ENCODE peak calls at places on chromosomes 4 and X, in nine cellular contexts. One of them, this sample, is unnamed.

GRCh38 chrX:110216027-110216426 is 101.9 kb downstream of the AMMECR1 start:
- DNase-seq in stomach: no peak
- DNase-seq in T follicular helper cell: no peak
- DNase-seq in activated T-helper 1 cell treated with Interleukin-2 at 50 U/mL for 16 hours: no peak
- DNase-seq in SK-MEL-5: no peak
- DNase-seq in right cardiac atrium: no peak
- DNase-seq in activated naive CD4-positive, alpha-beta T cell treated with anti-CD3 and anti-CD28 coated beads, Interleukin-2, amount 50 U/mL, for 72 hours: no peak
- DNase-seq in NCI-H1930: no peak
- DNase-seq in NCI-H1694 treated with DMSO at 0.1 percent for 48 hours: no peak
- DNase-seq in this sample: no peak

GRCh38 chr4:5572751-5573150 is 135.6 kb downstream of the EVC2 start:
- DNase-seq in activated T-helper 1 cell treated with Interleukin-2 at 50 U/mL for 16 hours: no peak
- DNase-seq in SK-MEL-5: no peak
- DNase-seq in stomach: no peak
- DNase-seq in NCI-H1930: no peak
- DNase-seq in right cardiac atrium: no peak
- DNase-seq in NCI-H1694 treated with DMSO at 0.1 percent for 48 hours: no peak
- DNase-seq in activated naive CD4-positive, alpha-beta T cell treated with anti-CD3 and anti-CD28 coated beads, Interleukin-2, amount 50 U/mL, for 72 hours: no peak
- DNase-seq in T follicular helper cell: no peak
- DNase-seq in this sample: no peak

GRCh38 chr4:37889849-37890500 is 909 bp upstream of the TBC1D1 start:
- DNase-seq in activated T-helper 1 cell treated with Interleukin-2 at 50 U/mL for 16 hours: no peak
- DNase-seq in NCI-H1930: no peak
- DNase-seq in right cardiac atrium: peak
- DNase-seq in activated naive CD4-positive, alpha-beta T cell treated with anti-CD3 and anti-CD28 coated beads, Interleukin-2, amount 50 U/mL, for 72 hours: no peak
- DNase-seq in stomach: no peak
- DNase-seq in T follicular helper cell: no peak
- DNase-seq in NCI-H1694 treated with DMSO at 0.1 percent for 48 hours: no peak
- DNase-seq in SK-MEL-5: no peak
- DNase-seq in this sample: no peak

GRCh38 chrX:21770631-21771321 is 12.9 kb upstream of the SMPX start:
- DNase-seq in NCI-H1694 treated with DMSO at 0.1 percent for 48 hours: no peak
- DNase-seq in T follicular helper cell: no peak
- DNase-seq in activated T-helper 1 cell treated with Interleukin-2 at 50 U/mL for 16 hours: no peak
- DNase-seq in SK-MEL-5: peak
- DNase-seq in stomach: no peak
- DNase-seq in right cardiac atrium: no peak
- DNase-seq in NCI-H1930: no peak
- DNase-seq in activated naive CD4-positive, alpha-beta T cell treated with anti-CD3 and anti-CD28 coated beads, Interleukin-2, amount 50 U/mL, for 72 hours: no peak
- DNase-seq in this sample: peak

GRCh38 chr4:165502919-165503907 is 124.4 kb downstream of the CPE start:
- DNase-seq in SK-MEL-5: no peak
- DNase-seq in right cardiac atrium: no peak
- DNase-seq in activated naive CD4-positive, alpha-beta T cell treated with anti-CD3 and anti-CD28 coated beads, Interleukin-2, amount 50 U/mL, for 72 hours: no peak
- DNase-seq in T follicular helper cell: no peak
- DNase-seq in NCI-H1930: no peak
- DNase-seq in NCI-H1694 treated with DMSO at 0.1 percent for 48 hours: no peak
- DNase-seq in activated T-helper 1 cell treated with Interleukin-2 at 50 U/mL for 16 hours: no peak
- DNase-seq in stomach: no peak
- DNase-seq in this sample: peak

GRCh38 chrX:136291824-136292223 is 8.9 kb upstream of the ADGRG4 start:
- DNase-seq in NCI-H1930: no peak
- DNase-seq in activated T-helper 1 cell treated with Interleukin-2 at 50 U/mL for 16 hours: no peak
- DNase-seq in NCI-H1694 treated with DMSO at 0.1 percent for 48 hours: no peak
- DNase-seq in T follicular helper cell: no peak
- DNase-seq in right cardiac atrium: no peak
- DNase-seq in activated naive CD4-positive, alpha-beta T cell treated with anti-CD3 and anti-CD28 coated beads, Interleukin-2, amount 50 U/mL, for 72 hours: no peak
- DNase-seq in SK-MEL-5: no peak
- DNase-seq in stomach: no peak
- DNase-seq in this sample: peak

GRCh38 chr4:123354701-123355100 is 41.9 kb upstream of the SPRY1 start:
- DNase-seq in SK-MEL-5: no peak
- DNase-seq in stomach: no peak
- DNase-seq in right cardiac atrium: no peak
- DNase-seq in activated naive CD4-positive, alpha-beta T cell treated with anti-CD3 and anti-CD28 coated beads, Interleukin-2, amount 50 U/mL, for 72 hours: no peak
- DNase-seq in NCI-H1694 treated with DMSO at 0.1 percent for 48 hours: no peak
- DNase-seq in activated T-helper 1 cell treated with Interleukin-2 at 50 U/mL for 16 hours: no peak
- DNase-seq in NCI-H1930: no peak
- DNase-seq in T follicular helper cell: no peak
- DNase-seq in this sample: no peak

GRCh38 chr4:111807556-111807955 is 337.7 kb upstream of the FAM241A start:
- DNase-seq in stomach: no peak
- DNase-seq in activated T-helper 1 cell treated with Interleukin-2 at 50 U/mL for 16 hours: no peak
- DNase-seq in right cardiac atrium: no peak
- DNase-seq in NCI-H1694 treated with DMSO at 0.1 percent for 48 hours: no peak
- DNase-seq in SK-MEL-5: no peak
- DNase-seq in NCI-H1930: no peak
- DNase-seq in activated naive CD4-positive, alpha-beta T cell treated with anti-CD3 and anti-CD28 coated beads, Interleukin-2, amount 50 U/mL, for 72 hours: no peak
- DNase-seq in T follicular helper cell: no peak
- DNase-seq in this sample: no peak

GRCh38 chr4:6641164-6641970 is 882 bp downstream of the MRFAP1 start:
- DNase-seq in stomach: peak
- DNase-seq in right cardiac atrium: peak
- DNase-seq in T follicular helper cell: peak
- DNase-seq in activated T-helper 1 cell treated with Interleukin-2 at 50 U/mL for 16 hours: peak
- DNase-seq in activated naive CD4-positive, alpha-beta T cell treated with anti-CD3 and anti-CD28 coated beads, Interleukin-2, amount 50 U/mL, for 72 hours: peak
- DNase-seq in NCI-H1930: no peak
- DNase-seq in NCI-H1694 treated with DMSO at 0.1 percent for 48 hours: no peak
- DNase-seq in SK-MEL-5: no peak
- DNase-seq in this sample: peak

GRCh38 chr4:146916479-146917076 is 29.1 kb downstream of the TTC29 start:
- DNase-seq in NCI-H1930: peak
- DNase-seq in activated naive CD4-positive, alpha-beta T cell treated with anti-CD3 and anti-CD28 coated beads, Interleukin-2, amount 50 U/mL, for 72 hours: no peak
- DNase-seq in stomach: no peak
- DNase-seq in right cardiac atrium: no peak
- DNase-seq in SK-MEL-5: peak
- DNase-seq in activated T-helper 1 cell treated with Interleukin-2 at 50 U/mL for 16 hours: no peak
- DNase-seq in T follicular helper cell: no peak
- DNase-seq in NCI-H1694 treated with DMSO at 0.1 percent for 48 hours: peak
- DNase-seq in this sample: no peak

GRCh38 chrX:110022555-110023448 is 19.9 kb downstream of the TMEM164 start:
- DNase-seq in activated naive CD4-positive, alpha-beta T cell treated with anti-CD3 and anti-CD28 coated beads, Interleukin-2, amount 50 U/mL, for 72 hours: no peak
- DNase-seq in SK-MEL-5: peak
- DNase-seq in T follicular helper cell: no peak
- DNase-seq in NCI-H1694 treated with DMSO at 0.1 percent for 48 hours: no peak
- DNase-seq in right cardiac atrium: no peak
- DNase-seq in stomach: no peak
- DNase-seq in NCI-H1930: no peak
- DNase-seq in activated T-helper 1 cell treated with Interleukin-2 at 50 U/mL for 16 hours: no peak
- DNase-seq in this sample: no peak

GRCh38 chr4:1246901-1247810 is 1.8 kb downstream of the CTBP1 start:
- DNase-seq in T follicular helper cell: no peak
- DNase-seq in SK-MEL-5: no peak
- DNase-seq in activated naive CD4-positive, alpha-beta T cell treated with anti-CD3 and anti-CD28 coated beads, Interleukin-2, amount 50 U/mL, for 72 hours: peak
- DNase-seq in activated T-helper 1 cell treated with Interleukin-2 at 50 U/mL for 16 hours: no peak
- DNase-seq in NCI-H1930: no peak
- DNase-seq in stomach: no peak
- DNase-seq in right cardiac atrium: no peak
- DNase-seq in NCI-H1694 treated with DMSO at 0.1 percent for 48 hours: no peak
- DNase-seq in this sample: peak

GRCh38 chr4:174122705-174123104 is 160.8 kb downstream of the FBXO8 start:
- DNase-seq in right cardiac atrium: no peak
- DNase-seq in activated T-helper 1 cell treated with Interleukin-2 at 50 U/mL for 16 hours: no peak
- DNase-seq in NCI-H1930: no peak
- DNase-seq in T follicular helper cell: no peak
- DNase-seq in activated naive CD4-positive, alpha-beta T cell treated with anti-CD3 and anti-CD28 coated beads, Interleukin-2, amount 50 U/mL, for 72 hours: no peak
- DNase-seq in stomach: no peak
- DNase-seq in NCI-H1694 treated with DMSO at 0.1 percent for 48 hours: no peak
- DNase-seq in SK-MEL-5: no peak
- DNase-seq in this sample: no peak

GRCh38 chrX:49291615-49292337 is 11.7 kb upstream of the GAGE10 start:
- DNase-seq in activated T-helper 1 cell treated with Interleukin-2 at 50 U/mL for 16 hours: peak
- DNase-seq in activated naive CD4-positive, alpha-beta T cell treated with anti-CD3 and anti-CD28 coated beads, Interleukin-2, amount 50 U/mL, for 72 hours: no peak
- DNase-seq in T follicular helper cell: peak
- DNase-seq in stomach: peak
- DNase-seq in NCI-H1694 treated with DMSO at 0.1 percent for 48 hours: peak
- DNase-seq in NCI-H1930: peak
- DNase-seq in right cardiac atrium: peak
- DNase-seq in SK-MEL-5: peak
- DNase-seq in this sample: peak

GRCh38 chr4:1771555-1772305 is 21.4 kb upstream of the FGFR3 start:
- DNase-seq in activated T-helper 1 cell treated with Interleukin-2 at 50 U/mL for 16 hours: no peak
- DNase-seq in SK-MEL-5: no peak
- DNase-seq in right cardiac atrium: no peak
- DNase-seq in stomach: no peak
- DNase-seq in NCI-H1694 treated with DMSO at 0.1 percent for 48 hours: no peak
- DNase-seq in NCI-H1930: no peak
- DNase-seq in T follicular helper cell: no peak
- DNase-seq in activated naive CD4-positive, alpha-beta T cell treated with anti-CD3 and anti-CD28 coated beads, Interleukin-2, amount 50 U/mL, for 72 hours: no peak
- DNase-seq in this sample: no peak

GRCh38 chr4:185394568-185395254 is 1.0 kb downstream of the LRP2BP start:
- DNase-seq in NCI-H1694 treated with DMSO at 0.1 percent for 48 hours: no peak
- DNase-seq in T follicular helper cell: no peak
- DNase-seq in right cardiac atrium: no peak
- DNase-seq in NCI-H1930: no peak
- DNase-seq in activated naive CD4-positive, alpha-beta T cell treated with anti-CD3 and anti-CD28 coated beads, Interleukin-2, amount 50 U/mL, for 72 hours: no peak
- DNase-seq in stomach: no peak
- DNase-seq in SK-MEL-5: no peak
- DNase-seq in activated T-helper 1 cell treated with Interleukin-2 at 50 U/mL for 16 hours: no peak
- DNase-seq in this sample: peak

GRCh38 chrX:23993012-23993633 is 33.9 kb downstream of the KLHL15 start:
- DNase-seq in NCI-H1930: no peak
- DNase-seq in SK-MEL-5: no peak
- DNase-seq in activated T-helper 1 cell treated with Interleukin-2 at 50 U/mL for 16 hours: no peak
- DNase-seq in NCI-H1694 treated with DMSO at 0.1 percent for 48 hours: no peak
- DNase-seq in stomach: no peak
- DNase-seq in activated naive CD4-positive, alpha-beta T cell treated with anti-CD3 and anti-CD28 coated beads, Interleukin-2, amount 50 U/mL, for 72 hours: no peak
- DNase-seq in T follicular helper cell: no peak
- DNase-seq in right cardiac atrium: no peak
- DNase-seq in this sample: peak

GRCh38 chrX:39452404-39452803 is 645.4 kb downstream of the BCOR start:
- DNase-seq in right cardiac atrium: no peak
- DNase-seq in NCI-H1930: no peak
- DNase-seq in activated T-helper 1 cell treated with Interleukin-2 at 50 U/mL for 16 hours: no peak
- DNase-seq in NCI-H1694 treated with DMSO at 0.1 percent for 48 hours: no peak
- DNase-seq in SK-MEL-5: no peak
- DNase-seq in T follicular helper cell: no peak
- DNase-seq in activated naive CD4-positive, alpha-beta T cell treated with anti-CD3 and anti-CD28 coated beads, Interleukin-2, amount 50 U/mL, for 72 hours: no peak
- DNase-seq in stomach: no peak
- DNase-seq in this sample: no peak

GRCh38 chr4:52376107-52376704 is 282.9 kb downstream of the USP46 start:
- DNase-seq in NCI-H1694 treated with DMSO at 0.1 percent for 48 hours: peak
- DNase-seq in right cardiac atrium: no peak
- DNase-seq in activated T-helper 1 cell treated with Interleukin-2 at 50 U/mL for 16 hours: no peak
- DNase-seq in stomach: no peak
- DNase-seq in SK-MEL-5: peak
- DNase-seq in T follicular helper cell: no peak
- DNase-seq in NCI-H1930: no peak
- DNase-seq in activated naive CD4-positive, alpha-beta T cell treated with anti-CD3 and anti-CD28 coated beads, Interleukin-2, amount 50 U/mL, for 72 hours: no peak
- DNase-seq in this sample: peak

GRCh38 chr4:40844261-40844660 is 94.5 kb downstream of the NSUN7 start:
- DNase-seq in activated T-helper 1 cell treated with Interleukin-2 at 50 U/mL for 16 hours: no peak
- DNase-seq in T follicular helper cell: no peak
- DNase-seq in stomach: no peak
- DNase-seq in NCI-H1694 treated with DMSO at 0.1 percent for 48 hours: no peak
- DNase-seq in right cardiac atrium: no peak
- DNase-seq in activated naive CD4-positive, alpha-beta T cell treated with anti-CD3 and anti-CD28 coated beads, Interleukin-2, amount 50 U/mL, for 72 hours: no peak
- DNase-seq in NCI-H1930: no peak
- DNase-seq in SK-MEL-5: no peak
- DNase-seq in this sample: no peak

GRCh38 chrX:3124041-3124440 is 82.8 kb downstream of the ARSF start:
- DNase-seq in right cardiac atrium: no peak
- DNase-seq in activated naive CD4-positive, alpha-beta T cell treated with anti-CD3 and anti-CD28 coated beads, Interleukin-2, amount 50 U/mL, for 72 hours: no peak
- DNase-seq in activated T-helper 1 cell treated with Interleukin-2 at 50 U/mL for 16 hours: no peak
- DNase-seq in SK-MEL-5: no peak
- DNase-seq in NCI-H1694 treated with DMSO at 0.1 percent for 48 hours: no peak
- DNase-seq in stomach: no peak
- DNase-seq in T follicular helper cell: no peak
- DNase-seq in NCI-H1930: no peak
- DNase-seq in this sample: no peak

GRCh38 chr4:9901262-9901661 is 119.8 kb downstream of the DRD5 start:
- DNase-seq in NCI-H1694 treated with DMSO at 0.1 percent for 48 hours: no peak
- DNase-seq in right cardiac atrium: no peak
- DNase-seq in activated T-helper 1 cell treated with Interleukin-2 at 50 U/mL for 16 hours: no peak
- DNase-seq in activated naive CD4-positive, alpha-beta T cell treated with anti-CD3 and anti-CD28 coated beads, Interleukin-2, amount 50 U/mL, for 72 hours: no peak
- DNase-seq in T follicular helper cell: no peak
- DNase-seq in SK-MEL-5: no peak
- DNase-seq in NCI-H1930: no peak
- DNase-seq in stomach: no peak
- DNase-seq in this sample: no peak

GRCh38 chr4:157151711-157152110 is 68.8 kb upstream of the GRIA2 start:
- DNase-seq in NCI-H1930: no peak
- DNase-seq in SK-MEL-5: no peak
- DNase-seq in activated naive CD4-positive, alpha-beta T cell treated with anti-CD3 and anti-CD28 coated beads, Interleukin-2, amount 50 U/mL, for 72 hours: no peak
- DNase-seq in right cardiac atrium: no peak
- DNase-seq in stomach: no peak
- DNase-seq in NCI-H1694 treated with DMSO at 0.1 percent for 48 hours: no peak
- DNase-seq in activated T-helper 1 cell treated with Interleukin-2 at 50 U/mL for 16 hours: no peak
- DNase-seq in T follicular helper cell: no peak
- DNase-seq in this sample: no peak

GRCh38 chrX:150365953-150366911 is 3.1 kb downstream of the MAMLD1 start:
- DNase-seq in activated naive CD4-positive, alpha-beta T cell treated with anti-CD3 and anti-CD28 coated beads, Interleukin-2, amount 50 U/mL, for 72 hours: no peak
- DNase-seq in right cardiac atrium: peak
- DNase-seq in NCI-H1694 treated with DMSO at 0.1 percent for 48 hours: peak
- DNase-seq in activated T-helper 1 cell treated with Interleukin-2 at 50 U/mL for 16 hours: no peak
- DNase-seq in stomach: no peak
- DNase-seq in NCI-H1930: no peak
- DNase-seq in SK-MEL-5: no peak
- DNase-seq in T follicular helper cell: no peak
- DNase-seq in this sample: peak

GRCh38 chrX:130543603-130544002 is 141.8 kb downstream of the RBMX2 start:
- DNase-seq in SK-MEL-5: no peak
- DNase-seq in NCI-H1930: no peak
- DNase-seq in activated naive CD4-positive, alpha-beta T cell treated with anti-CD3 and anti-CD28 coated beads, Interleukin-2, amount 50 U/mL, for 72 hours: no peak
- DNase-seq in T follicular helper cell: no peak
- DNase-seq in stomach: no peak
- DNase-seq in right cardiac atrium: no peak
- DNase-seq in NCI-H1694 treated with DMSO at 0.1 percent for 48 hours: no peak
- DNase-seq in activated T-helper 1 cell treated with Interleukin-2 at 50 U/mL for 16 hours: no peak
- DNase-seq in this sample: no peak

GRCh38 chr4:184347251-184348239 is 126.8 kb downstream of the IRF2 start:
- DNase-seq in SK-MEL-5: no peak
- DNase-seq in NCI-H1930: peak
- DNase-seq in right cardiac atrium: peak
- DNase-seq in NCI-H1694 treated with DMSO at 0.1 percent for 48 hours: no peak
- DNase-seq in activated T-helper 1 cell treated with Interleukin-2 at 50 U/mL for 16 hours: no peak
- DNase-seq in T follicular helper cell: no peak
- DNase-seq in activated naive CD4-positive, alpha-beta T cell treated with anti-CD3 and anti-CD28 coated beads, Interleukin-2, amount 50 U/mL, for 72 hours: no peak
- DNase-seq in stomach: peak
- DNase-seq in this sample: peak

GRCh38 chrX:12975999-12976558 is 1.2 kb downstream of the TMSB4X start:
- DNase-seq in activated naive CD4-positive, alpha-beta T cell treated with anti-CD3 and anti-CD28 coated beads, Interleukin-2, amount 50 U/mL, for 72 hours: no peak
- DNase-seq in right cardiac atrium: peak
- DNase-seq in T follicular helper cell: no peak
- DNase-seq in activated T-helper 1 cell treated with Interleukin-2 at 50 U/mL for 16 hours: no peak
- DNase-seq in SK-MEL-5: no peak
- DNase-seq in stomach: peak
- DNase-seq in NCI-H1930: no peak
- DNase-seq in NCI-H1694 treated with DMSO at 0.1 percent for 48 hours: no peak
- DNase-seq in this sample: peak

GRCh38 chr4:84750260-84750955 is 167.5 kb downstream of the CDS1 start:
- DNase-seq in NCI-H1930: no peak
- DNase-seq in activated T-helper 1 cell treated with Interleukin-2 at 50 U/mL for 16 hours: no peak
- DNase-seq in T follicular helper cell: no peak
- DNase-seq in stomach: no peak
- DNase-seq in NCI-H1694 treated with DMSO at 0.1 percent for 48 hours: peak
- DNase-seq in activated naive CD4-positive, alpha-beta T cell treated with anti-CD3 and anti-CD28 coated beads, Interleukin-2, amount 50 U/mL, for 72 hours: no peak
- DNase-seq in SK-MEL-5: peak
- DNase-seq in right cardiac atrium: no peak
- DNase-seq in this sample: peak

GRCh38 chr4:159175165-159175988 is 72.5 kb downstream of the RAPGEF2 start:
- DNase-seq in NCI-H1694 treated with DMSO at 0.1 percent for 48 hours: peak
- DNase-seq in activated naive CD4-positive, alpha-beta T cell treated with anti-CD3 and anti-CD28 coated beads, Interleukin-2, amount 50 U/mL, for 72 hours: peak
- DNase-seq in SK-MEL-5: peak
- DNase-seq in stomach: peak
- DNase-seq in activated T-helper 1 cell treated with Interleukin-2 at 50 U/mL for 16 hours: peak
- DNase-seq in right cardiac atrium: peak
- DNase-seq in T follicular helper cell: peak
- DNase-seq in NCI-H1930: peak
- DNase-seq in this sample: peak

GRCh38 chr4:112127736-112128322 is 17.4 kb upstream of the FAM241A start:
- DNase-seq in activated naive CD4-positive, alpha-beta T cell treated with anti-CD3 and anti-CD28 coated beads, Interleukin-2, amount 50 U/mL, for 72 hours: no peak
- DNase-seq in NCI-H1930: no peak
- DNase-seq in right cardiac atrium: no peak
- DNase-seq in NCI-H1694 treated with DMSO at 0.1 percent for 48 hours: no peak
- DNase-seq in stomach: no peak
- DNase-seq in SK-MEL-5: no peak
- DNase-seq in activated T-helper 1 cell treated with Interleukin-2 at 50 U/mL for 16 hours: no peak
- DNase-seq in T follicular helper cell: no peak
- DNase-seq in this sample: peak

GRCh38 chr4:15894393-15894792 is 44.1 kb downstream of the FGFBP1 start:
- DNase-seq in stomach: no peak
- DNase-seq in activated naive CD4-positive, alpha-beta T cell treated with anti-CD3 and anti-CD28 coated beads, Interleukin-2, amount 50 U/mL, for 72 hours: no peak
- DNase-seq in NCI-H1694 treated with DMSO at 0.1 percent for 48 hours: no peak
- DNase-seq in T follicular helper cell: no peak
- DNase-seq in activated T-helper 1 cell treated with Interleukin-2 at 50 U/mL for 16 hours: no peak
- DNase-seq in NCI-H1930: no peak
- DNase-seq in SK-MEL-5: no peak
- DNase-seq in right cardiac atrium: no peak
- DNase-seq in this sample: no peak